ENCODE peak calls at places on chromosomes 6 and 20, in six cellular contexts. One of them, this sample, is unnamed.
A peak's percentile ranks its signal among the peaks of the same experiment; 100 is the strongest.

GRCh38 chr6:108167449-108167903 is 1.7 kb downstream of the NR2E1 start:
- DNase-seq in GM12865: no peak
- DNase-seq in esophagus squamous epithelium: no peak
- DNase-seq in retina: peak; percentile 74
- DNase-seq in tibial nerve: no peak
- DNase-seq in HT-29: no peak
- DNase-seq in this sample: no peak

GRCh38 chr20:34364013-34364382 is 925 bp downstream of the ITCH start:
- DNase-seq in GM12865: peak; percentile 16
- DNase-seq in esophagus squamous epithelium: no peak
- DNase-seq in retina: no peak
- DNase-seq in tibial nerve: no peak
- DNase-seq in HT-29: peak; percentile 61
- DNase-seq in this sample: no peak

GRCh38 chr6:69719602-69720193 is 77.1 kb downstream of the LMBRD1 start:
- DNase-seq in GM12865: peak; percentile 50
- DNase-seq in esophagus squamous epithelium: no peak
- DNase-seq in retina: peak; percentile 7
- DNase-seq in tibial nerve: no peak
- DNase-seq in HT-29: peak; percentile 29
- DNase-seq in this sample: no peak

GRCh38 chr6:3518356-3518841 is 61.5 kb upstream of the SLC22A23 start:
- DNase-seq in GM12865: no peak
- DNase-seq in esophagus squamous epithelium: no peak
- DNase-seq in retina: no peak
- DNase-seq in tibial nerve: no peak
- DNase-seq in HT-29: peak; percentile 51
- DNase-seq in this sample: no peak

GRCh38 chr6:38784506-38785235 is 69.6 kb downstream of the DNAH8 start:
- DNase-seq in GM12865: no peak
- DNase-seq in esophagus squamous epithelium: no peak
- DNase-seq in retina: no peak
- DNase-seq in tibial nerve: no peak
- DNase-seq in HT-29: no peak
- DNase-seq in this sample: no peak

GRCh38 chr20:57716202-57716601 is 6.4 kb upstream of the PMEPA1 start:
- DNase-seq in GM12865: no peak
- DNase-seq in esophagus squamous epithelium: no peak
- DNase-seq in retina: no peak
- DNase-seq in tibial nerve: no peak
- DNase-seq in HT-29: no peak
- DNase-seq in this sample: no peak

GRCh38 chr6:22134308-22134707 is 162.5 kb downstream of the PRL start:
- DNase-seq in GM12865: no peak
- DNase-seq in esophagus squamous epithelium: no peak
- DNase-seq in retina: no peak
- DNase-seq in tibial nerve: no peak
- DNase-seq in HT-29: no peak
- DNase-seq in this sample: no peak

GRCh38 chr6:14734416-14735340 is 511.2 kb upstream of the JARID2 start:
- DNase-seq in GM12865: peak; percentile 86
- DNase-seq in esophagus squamous epithelium: no peak
- DNase-seq in retina: no peak
- DNase-seq in tibial nerve: no peak
- DNase-seq in HT-29: no peak
- DNase-seq in this sample: no peak

GRCh38 chr6:12968839-12969558 is 252.4 kb downstream of the PHACTR1 start:
- DNase-seq in GM12865: no peak
- DNase-seq in esophagus squamous epithelium: no peak
- DNase-seq in retina: no peak
- DNase-seq in tibial nerve: no peak
- DNase-seq in HT-29: no peak
- DNase-seq in this sample: no peak

GRCh38 chr6:41546866-41547798 is 951 bp downstream of the FOXP4 start:
- DNase-seq in GM12865: peak; percentile 55
- DNase-seq in esophagus squamous epithelium: no peak
- DNase-seq in retina: no peak
- DNase-seq in tibial nerve: no peak
- DNase-seq in HT-29: peak; percentile 62
- DNase-seq in this sample: no peak

GRCh38 chr6:136192917-136193316 is 57.2 kb downstream of the MTFR2 start:
- DNase-seq in GM12865: no peak
- DNase-seq in esophagus squamous epithelium: no peak
- DNase-seq in retina: no peak
- DNase-seq in tibial nerve: no peak
- DNase-seq in HT-29: no peak
- DNase-seq in this sample: no peak

GRCh38 chr6:163646133-163646532 is 231.6 kb downstream of the QKI start:
- DNase-seq in GM12865: no peak
- DNase-seq in esophagus squamous epithelium: no peak
- DNase-seq in retina: no peak
- DNase-seq in tibial nerve: no peak
- DNase-seq in HT-29: peak; percentile 16
- DNase-seq in this sample: no peak

GRCh38 chr6:75932067-75932466 is 140.4 kb downstream of the IMPG1 start:
- DNase-seq in GM12865: peak; percentile 47
- DNase-seq in esophagus squamous epithelium: no peak
- DNase-seq in retina: peak; percentile 52
- DNase-seq in tibial nerve: no peak
- DNase-seq in HT-29: peak; percentile 53
- DNase-seq in this sample: no peak

GRCh38 chr6:20633566-20634340 is 99.5 kb downstream of the CDKAL1 start:
- DNase-seq in GM12865: no peak
- DNase-seq in esophagus squamous epithelium: no peak
- DNase-seq in retina: no peak
- DNase-seq in tibial nerve: no peak
- DNase-seq in HT-29: no peak
- DNase-seq in this sample: no peak

GRCh38 chr20:62366370-62367135 is 559 bp downstream of the LAMA5 start:
- DNase-seq in GM12865: no peak
- DNase-seq in esophagus squamous epithelium: no peak
- DNase-seq in retina: peak; percentile 47
- DNase-seq in tibial nerve: no peak
- DNase-seq in HT-29: peak; percentile 68
- DNase-seq in this sample: no peak

GRCh38 chr20:56805966-56806365 is 176.9 kb downstream of the TFAP2C start:
- DNase-seq in GM12865: no peak
- DNase-seq in esophagus squamous epithelium: no peak
- DNase-seq in retina: no peak
- DNase-seq in tibial nerve: no peak
- DNase-seq in HT-29: no peak
- DNase-seq in this sample: no peak

GRCh38 chr20:43914286-43914685 is 366 bp upstream of the TOX2 start:
- DNase-seq in GM12865: peak; percentile 29
- DNase-seq in esophagus squamous epithelium: no peak
- DNase-seq in retina: peak; percentile 65
- DNase-seq in tibial nerve: no peak
- DNase-seq in HT-29: no peak
- DNase-seq in this sample: no peak

GRCh38 chr20:45781391-45781931 is 10.2 kb downstream of the WFDC3 start:
- DNase-seq in GM12865: no peak
- DNase-seq in esophagus squamous epithelium: no peak
- DNase-seq in retina: no peak
- DNase-seq in tibial nerve: no peak
- DNase-seq in HT-29: peak; percentile 33
- DNase-seq in this sample: no peak

GRCh38 chr6:67615796-67616195 is 1019.3 kb upstream of the ADGRB3 start:
- DNase-seq in GM12865: no peak
- DNase-seq in esophagus squamous epithelium: no peak
- DNase-seq in retina: no peak
- DNase-seq in tibial nerve: no peak
- DNase-seq in HT-29: no peak
- DNase-seq in this sample: no peak